ENCODE peak calls at places on chromosome 7, in four cellular contexts. M, O, S and C are unnamed samples.

GRCh38 chr7:2149672-2150444 is 82.9 kb downstream of the MAD1L1 start:
- DNase-seq in M (no peak), O (no peak), S (no peak), C (no peak)

GRCh38 chr7:38825721-38826440 is 83.1 kb downstream of the VPS41 start:
- DNase-seq in M (no peak), O (no peak), S (no peak), C (peak)

GRCh38 chr7:109318146-109318545 is 748.5 kb downstream of the DNAJB9 start:
- DNase-seq in M (no peak), O (no peak), S (no peak), C (no peak)

GRCh38 chr7:32643194-32643593 is 147.9 kb downstream of the AVL9 start:
- DNase-seq in M (no peak), O (no peak), S (no peak), C (no peak)

GRCh38 chr7:131688738-131689661 is 132.6 kb upstream of the PODXL start:
- DNase-seq in M (peak), O (peak), S (peak), C (peak)

GRCh38 chr7:79130715-79131114 is 322.8 kb downstream of the MAGI2 start:
- DNase-seq in M (no peak), O (no peak), S (no peak), C (no peak)

GRCh38 chr7:96636342-96636865 is 73.2 kb downstream of the SEM1 start:
- DNase-seq in M (no peak), O (no peak), S (no peak), C (no peak)

GRCh38 chr7:84393776-84394175 is 199.2 kb upstream of the SEMA3A start:
- DNase-seq in M (peak), O (no peak), S (no peak), C (no peak)

GRCh38 chr7:158820656-158821055 is 8.7 kb downstream of the ESYT2 start:
- DNase-seq in M (peak), O (no peak), S (no peak), C (no peak)

GRCh38 chr7:134701272-134701671 is 54.6 kb downstream of the BPGM start:
- DNase-seq in M (peak), O (no peak), S (no peak), C (peak)

GRCh38 chr7:135859548-135859947 is 110.9 kb upstream of the FAM180A start:
- DNase-seq in M (no peak), O (no peak), S (no peak), C (no peak)

GRCh38 chr7:116661741-116662329 is 10.2 kb upstream of the MET start:
- DNase-seq in M (no peak), O (no peak), S (no peak), C (no peak)

GRCh38 chr7:38367301-38367700 is 93.9 kb upstream of the TARP start:
- DNase-seq in M (no peak), O (no peak), S (no peak), C (no peak)

GRCh38 chr7:140453273-140453672 is 26.0 kb downstream of the MKRN1 start:
- DNase-seq in M (no peak), O (no peak), S (no peak), C (no peak)

GRCh38 chr7:103748680-103749079 is 240.8 kb downstream of the RELN start:
- DNase-seq in M (no peak), O (no peak), S (no peak), C (no peak)

GRCh38 chr7:130421685-130422084 is 19.1 kb downstream of the CEP41 start:
- DNase-seq in M (peak), O (no peak), S (no peak), C (no peak)

GRCh38 chr7:150450491-150450992 is at the start of gene GIMAP8:
- DNase-seq in M (peak), O (peak), S (no peak), C (peak)

GRCh38 chr7:65798111-65799075 is 74.5 kb upstream of the VKORC1L1 start:
- DNase-seq in M (peak), O (no peak), S (no peak), C (no peak)

GRCh38 chr7:28168393-28169158 is 12.0 kb downstream of the JAZF1 start:
- DNase-seq in M (no peak), O (peak), S (peak), C (peak)

GRCh38 chr7:73844131-73844547 is 1.8 kb upstream of the METTL27 start:
- DNase-seq in M (no peak), O (no peak), S (no peak), C (peak)

GRCh38 chr7:70052691-70053090 is 454.4 kb downstream of the AUTS2 start:
- DNase-seq in M (peak), O (no peak), S (no peak), C (no peak)

GRCh38 chr7:156606135-156606534 is 34.4 kb upstream of the RNF32 start:
- DNase-seq in M (no peak), O (no peak), S (no peak), C (no peak)

GRCh38 chr7:23075571-23075970 is 30.0 kb upstream of the KLHL7 start:
- DNase-seq in M (no peak), O (no peak), S (no peak), C (no peak)

GRCh38 chr7:33880787-33881186 is 24.6 kb upstream of the BMPER start:
- DNase-seq in M (no peak), O (no peak), S (no peak), C (no peak)

GRCh38 chr7:71182536-71182935 is 50.6 kb downstream of the GALNT17 start:
- DNase-seq in M (no peak), O (no peak), S (no peak), C (no peak)

GRCh38 chr7:43884209-43884608 is 14.9 kb upstream of the MRPS24 start:
- DNase-seq in M (no peak), O (no peak), S (no peak), C (no peak)

GRCh38 chr7:137687556-137688280 is 159.1 kb downstream of the DGKI start:
- DNase-seq in M (peak), O (no peak), S (no peak), C (no peak)

GRCh38 chr7:84848219-84848973 is 338.5 kb downstream of the SEMA3D start:
- DNase-seq in M (peak), O (no peak), S (no peak), C (no peak)